ENCODE peak calls at places on chromosomes 1 and 21, in seven cellular contexts. W is activated CD4-positive, alpha-beta memory T cell treated with anti-CD3 and anti-CD28 coated beads, Interleukin-2, amount 10 ng/mL, durations not matched to agents 7 days and 5 days; G is adrenal gland; F is Ammon's horn; U is effector CD4-positive, alpha-beta T cell; T is neuronal stem cell; Y is LHCN-M2. M is an unnamed sample.

GRCh38 chr1:177010246-177010825 is 154.2 kb downstream of the ASTN1 start:
- DNase-seq in W (no peak), G (no peak), F (no peak), U (no peak), T (no peak), Y (no peak), M (no peak)

GRCh38 chr1:31689821-31690220 is 14.0 kb downstream of the COL16A1 start:
- DNase-seq in W (no peak), G (no peak), F (no peak), U (no peak), T (no peak), Y (peak; percentile 95), M (no peak)

GRCh38 chr21:34812510-34813265 is 143.9 kb downstream of the CLIC6 start:
- DNase-seq in W (no peak), G (no peak), F (no peak), U (no peak), T (no peak), Y (peak; percentile 80), M (no peak)

GRCh38 chr1:162151900-162152829 is 82.7 kb downstream of the NOS1AP start:
- DNase-seq in W (peak; percentile 28), G (no peak), F (no peak), U (no peak), T (no peak), Y (no peak), M (no peak)

GRCh38 chr1:233668725-233669294 is 54.9 kb downstream of the KCNK1 start:
- DNase-seq in W (peak; percentile 23), G (no peak), F (no peak), U (no peak), T (no peak), Y (no peak), M (no peak)

GRCh38 chr1:159835862-159836518 is 9.3 kb downstream of the SLAMF8 start:
- DNase-seq in W (no peak), G (no peak), F (no peak), U (no peak), T (no peak), Y (no peak), M (no peak)

GRCh38 chr1:245411245-245411644 is 256.5 kb downstream of the KIF26B start:
- DNase-seq in W (no peak), G (peak; percentile 35), F (no peak), U (no peak), T (no peak), Y (no peak), M (no peak)

GRCh38 chr1:43622901-43623780 is 26.8 kb upstream of the KDM4A start:
- DNase-seq in W (no peak), G (no peak), F (no peak), U (no peak), T (no peak), Y (no peak), M (no peak)

GRCh38 chr1:107076846-107077245 is 20.4 kb downstream of the PRMT6 start:
- DNase-seq in W (no peak), G (no peak), F (no peak), U (no peak), T (no peak), Y (peak; percentile 72), M (no peak)

GRCh38 chr21:40186036-40186435 is 318.8 kb downstream of the PCP4 start:
- DNase-seq in W (no peak), G (peak; percentile 38), F (no peak), U (no peak), T (no peak), Y (no peak), M (no peak)

GRCh38 chr1:55033215-55033614 is 6.1 kb upstream of the PCSK9 start:
- DNase-seq in W (no peak), G (no peak), F (no peak), U (no peak), T (no peak), Y (no peak), M (no peak)

GRCh38 chr1:14658642-14659041 is 60.2 kb downstream of the KAZN start:
- DNase-seq in W (no peak), G (no peak), F (no peak), U (no peak), T (no peak), Y (no peak), M (no peak)

GRCh38 chr1:110340207-110340468 is 961 bp downstream of the RBM15 start:
- DNase-seq in W (no peak), G (no peak), F (no peak), U (no peak), T (no peak), Y (no peak), M (no peak)

GRCh38 chr1:143698016-143698415 is 273.8 kb downstream of the FAM72C start:
- DNase-seq in W (peak; percentile 40), G (no peak), F (peak; percentile 9), U (no peak), T (peak; percentile 26), Y (no peak), M (no peak)

GRCh38 chr1:166971252-166971651 is 4.1 kb downstream of the ILDR2 start:
- DNase-seq in W (no peak), G (no peak), F (no peak), U (no peak), T (no peak), Y (no peak), M (no peak)

GRCh38 chr1:157113631-157114030 is 14.0 kb upstream of the ETV3L start:
- DNase-seq in W (no peak), G (no peak), F (no peak), U (no peak), T (no peak), Y (no peak), M (no peak)

GRCh38 chr1:40668769-40669525 is 3.5 kb upstream of the RIMS3 start:
- DNase-seq in W (peak; percentile 86), G (peak; percentile 80), F (peak; percentile 88), U (peak; percentile 74), T (peak; percentile 76), Y (peak; percentile 46), M (peak; percentile 77)

GRCh38 chr1:52306227-52307006 is 59.6 kb downstream of the CC2D1B start:
- DNase-seq in W (no peak), G (no peak), F (no peak), U (no peak), T (no peak), Y (no peak), M (no peak)

GRCh38 chr1:39116868-39117728 is 87.4 kb upstream of the MACF1 start:
- DNase-seq in W (no peak), G (peak; percentile 55), F (no peak), U (no peak), T (no peak), Y (no peak), M (no peak)

GRCh38 chr1:74586253-74586897 is 74.0 kb upstream of the LRRC53 start:
- DNase-seq in W (no peak), G (no peak), F (no peak), U (no peak), T (no peak), Y (no peak), M (no peak)

GRCh38 chr1:67041836-67042503 is 12.0 kb downstream of the SLC35D1 start:
- DNase-seq in W (no peak), G (no peak), F (no peak), U (no peak), T (no peak), Y (no peak), M (no peak)

GRCh38 chr1:56719171-56719570 is 74.1 kb downstream of the PRKAA2 start:
- DNase-seq in W (no peak), G (no peak), F (peak; percentile 35), U (no peak), T (no peak), Y (no peak), M (no peak)

GRCh38 chr1:19676438-19676922 is 11.8 kb downstream of the HTR6 start:
- DNase-seq in W (peak; percentile 29), G (peak; percentile 77), F (no peak), U (no peak), T (peak; percentile 73), Y (peak; percentile 68), M (peak; percentile 69)

GRCh38 chr1:41476807-41477361 is 7.6 kb downstream of the EDN2 start:
- DNase-seq in W (no peak), G (peak; percentile 83), F (no peak), U (no peak), T (no peak), Y (no peak), M (no peak)

GRCh38 chr1:20634594-20635084 is 1.4 kb downstream of the PINK1 start:
- DNase-seq in W (peak; percentile 23), G (peak; percentile 95), F (no peak), U (no peak), T (no peak), Y (peak; percentile 56), M (no peak)

GRCh38 chr1:158150512-158150911 is 30.2 kb upstream of the CD1D start:
- DNase-seq in W (no peak), G (no peak), F (peak; percentile 62), U (no peak), T (no peak), Y (no peak), M (no peak)

GRCh38 chr21:42061866-42062542 is 9.1 kb upstream of the UMODL1 start:
- DNase-seq in W (peak; percentile 70), G (no peak), F (no peak), U (peak; percentile 78), T (no peak), Y (no peak), M (no peak)

GRCh38 chr1:187270256-187270655 is 441.5 kb downstream of the PLA2G4A start:
- DNase-seq in W (no peak), G (no peak), F (no peak), U (no peak), T (no peak), Y (no peak), M (no peak)

GRCh38 chr21:46356494-46357334 is 32.8 kb downstream of the PCNT start:
- DNase-seq in W (no peak), G (no peak), F (no peak), U (no peak), T (no peak), Y (no peak), M (no peak)

GRCh38 chr1:154940213-154940879 is 3.8 kb upstream of the PMVK start:
- DNase-seq in W (no peak), G (no peak), F (no peak), U (no peak), T (no peak), Y (no peak), M (no peak)

GRCh38 chr1:181255270-181255929 is 166.9 kb downstream of the IER5 start:
- DNase-seq in W (no peak), G (peak; percentile 76), F (no peak), U (no peak), T (no peak), Y (peak; percentile 84), M (no peak)

GRCh38 chr1:30856260-30856790 is 52.2 kb downstream of the SDC3 start:
- DNase-seq in W (no peak), G (no peak), F (peak; percentile 34), U (no peak), T (no peak), Y (no peak), M (no peak)

GRCh38 chr1:37478890-37479254 is 4.5 kb downstream of the ZC3H12A start:
- DNase-seq in W (peak; percentile 57), G (no peak), F (no peak), U (peak; percentile 43), T (no peak), Y (peak; percentile 52), M (no peak)

GRCh38 chr1:162612606-162613400 is 19.5 kb upstream of the DDR2 start:
- DNase-seq in W (no peak), G (peak; percentile 73), F (no peak), U (no peak), T (no peak), Y (peak; percentile 29), M (peak; percentile 29)

GRCh38 chr1:210505601-210506564 is 177.2 kb downstream of the HHAT start:
- DNase-seq in W (no peak), G (no peak), F (no peak), U (no peak), T (no peak), Y (peak; percentile 8), M (no peak)

GRCh38 chr1:181122227-181122626 is 33.7 kb downstream of the IER5 start:
- DNase-seq in W (no peak), G (no peak), F (no peak), U (no peak), T (no peak), Y (no peak), M (no peak)

GRCh38 chr1:29324202-29324601 is 87.9 kb downstream of the PTPRU start:
- DNase-seq in W (no peak), G (no peak), F (no peak), U (no peak), T (no peak), Y (no peak), M (no peak)

GRCh38 chr1:212605441-212605976 is 3.1 kb upstream of the ATF3 start:
- DNase-seq in W (no peak), G (no peak), F (no peak), U (no peak), T (peak; percentile 54), Y (no peak), M (no peak)